ENCODE peak calls at places on chromosomes 13 and 19, in six cellular contexts. One of them, this sample, is unnamed.

GRCh38 chr13:42478531-42479156 is 95.3 kb upstream of the TNFSF11 start:
- ATAC-seq in A549: peak
- ATAC-seq in K562: peak
- ATAC-seq in upper lobe of left lung: no peak
- ATAC-seq in GM12878: peak
- ATAC-seq in HepG2: peak
- ATAC-seq in this sample: no peak

GRCh38 chr13:46178143-46178542 is 3.8 kb downstream of the LCP1 start:
- ATAC-seq in A549: no peak
- ATAC-seq in K562: no peak
- ATAC-seq in upper lobe of left lung: no peak
- ATAC-seq in GM12878: no peak
- ATAC-seq in HepG2: no peak
- ATAC-seq in this sample: no peak

GRCh38 chr13:91739751-91740150 is 341.3 kb downstream of the GPC5 start:
- ATAC-seq in A549: no peak
- ATAC-seq in K562: peak
- ATAC-seq in upper lobe of left lung: no peak
- ATAC-seq in GM12878: no peak
- ATAC-seq in HepG2: peak
- ATAC-seq in this sample: no peak

GRCh38 chr13:30159446-30159839 is 147.9 kb downstream of the KATNAL1 start:
- ATAC-seq in A549: no peak
- ATAC-seq in K562: no peak
- ATAC-seq in upper lobe of left lung: no peak
- ATAC-seq in GM12878: peak
- ATAC-seq in HepG2: peak
- ATAC-seq in this sample: no peak

GRCh38 chr19:55484571-55485438 is at the start of gene NAT14:
- ATAC-seq in A549: peak
- ATAC-seq in K562: peak
- ATAC-seq in upper lobe of left lung: no peak
- ATAC-seq in GM12878: peak
- ATAC-seq in HepG2: peak
- ATAC-seq in this sample: peak

GRCh38 chr13:75645141-75645540 is 9.0 kb downstream of the LMO7 start:
- ATAC-seq in A549: no peak
- ATAC-seq in K562: no peak
- ATAC-seq in upper lobe of left lung: no peak
- ATAC-seq in GM12878: no peak
- ATAC-seq in HepG2: no peak
- ATAC-seq in this sample: no peak

GRCh38 chr13:42720858-42721219 is 60.5 kb upstream of the FAM216B start:
- ATAC-seq in A549: peak
- ATAC-seq in K562: no peak
- ATAC-seq in upper lobe of left lung: no peak
- ATAC-seq in GM12878: peak
- ATAC-seq in HepG2: no peak
- ATAC-seq in this sample: no peak

GRCh38 chr13:75639426-75639825 is 3.3 kb downstream of the LMO7 start:
- ATAC-seq in A549: no peak
- ATAC-seq in K562: no peak
- ATAC-seq in upper lobe of left lung: no peak
- ATAC-seq in GM12878: peak
- ATAC-seq in HepG2: no peak
- ATAC-seq in this sample: no peak

GRCh38 chr13:40172149-40172591 is 494.3 kb downstream of the FOXO1 start:
- ATAC-seq in A549: no peak
- ATAC-seq in K562: no peak
- ATAC-seq in upper lobe of left lung: no peak
- ATAC-seq in GM12878: no peak
- ATAC-seq in HepG2: no peak
- ATAC-seq in this sample: no peak

GRCh38 chr13:54611400-54611799 is 1582.8 kb downstream of the OLFM4 start:
- ATAC-seq in A549: no peak
- ATAC-seq in K562: no peak
- ATAC-seq in upper lobe of left lung: no peak
- ATAC-seq in GM12878: no peak
- ATAC-seq in HepG2: no peak
- ATAC-seq in this sample: no peak

GRCh38 chr19:3536429-3537100 is 2.4 kb upstream of the TEKTIP1 start:
- ATAC-seq in A549: peak
- ATAC-seq in K562: peak
- ATAC-seq in upper lobe of left lung: no peak
- ATAC-seq in GM12878: no peak
- ATAC-seq in HepG2: no peak
- ATAC-seq in this sample: peak

DNA sequence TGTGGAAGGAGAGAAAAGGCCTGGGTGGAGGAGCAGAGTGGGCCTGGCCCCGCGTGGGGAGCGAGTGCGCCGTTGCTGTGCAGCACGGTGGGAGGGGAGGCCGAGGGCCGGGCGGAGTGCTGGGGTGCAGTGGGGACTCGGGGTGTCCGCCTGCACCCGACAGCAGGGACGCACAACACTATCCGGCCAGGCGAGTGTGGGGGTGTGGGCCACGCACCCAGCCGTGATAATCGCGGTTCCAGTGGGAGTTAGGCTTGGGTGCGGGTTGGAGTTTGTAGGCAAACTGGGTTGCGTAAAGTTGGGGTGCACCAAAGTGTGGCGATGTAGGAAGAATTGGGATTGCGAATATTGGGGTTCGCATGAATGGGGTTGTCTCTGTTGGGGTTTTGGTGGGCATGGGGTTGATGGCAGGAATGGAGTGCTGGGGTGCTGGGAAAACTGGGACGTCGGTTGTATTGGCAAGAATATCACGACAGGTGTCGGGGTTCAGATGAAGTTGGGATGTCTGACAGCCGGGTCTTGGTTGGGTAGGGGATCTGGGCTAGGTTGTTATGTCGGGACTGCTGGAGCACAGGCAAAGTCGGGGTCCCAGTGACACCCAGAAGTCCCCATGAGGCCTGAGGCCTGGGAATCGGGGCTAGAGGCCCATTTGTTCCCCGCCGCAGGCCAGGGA is 604 bp upstream of the CIRBP start:
- ATAC-seq in A549: no peak
- ATAC-seq in K562: no peak
- ATAC-seq in upper lobe of left lung: no peak
- ATAC-seq in GM12878: no peak
- ATAC-seq in HepG2: no peak
- ATAC-seq in this sample: no peak
- TF ChIP-seq POLR2A in A549: no peak
- TF ChIP-seq POLR2A in K562: no peak
- TF ChIP-seq POLR2A in upper lobe of left lung: no peak
- TF ChIP-seq POLR2A in GM12878: no peak
- TF ChIP-seq POLR2A in HepG2: no peak
- TF ChIP-seq POLR2A in this sample: no peak

GRCh38 chr19:15629003-15629880 is 11.5 kb upstream of the CYP4F3 start:
- ATAC-seq in A549: peak
- ATAC-seq in K562: peak
- ATAC-seq in upper lobe of left lung: peak
- ATAC-seq in GM12878: peak
- ATAC-seq in HepG2: peak
- ATAC-seq in this sample: peak

GRCh38 chr19:15633122-15633521 is 7.6 kb upstream of the CYP4F3 start:
- ATAC-seq in A549: no peak
- ATAC-seq in K562: no peak
- ATAC-seq in upper lobe of left lung: no peak
- ATAC-seq in GM12878: no peak
- ATAC-seq in HepG2: no peak
- ATAC-seq in this sample: no peak

GRCh38 chr19:15634105-15634504 is 6.6 kb upstream of the CYP4F3 start:
- ATAC-seq in A549: no peak
- ATAC-seq in K562: no peak
- ATAC-seq in upper lobe of left lung: no peak
- ATAC-seq in GM12878: no peak
- ATAC-seq in HepG2: no peak
- ATAC-seq in this sample: no peak

GRCh38 chr19:15635016-15635805 is 5.5 kb upstream of the CYP4F3 start:
- ATAC-seq in A549: no peak
- ATAC-seq in K562: no peak
- ATAC-seq in upper lobe of left lung: no peak
- ATAC-seq in GM12878: no peak
- ATAC-seq in HepG2: peak
- ATAC-seq in this sample: no peak

GRCh38 chr19:15631817-15632216 is 8.9 kb upstream of the CYP4F3 start:
- ATAC-seq in A549: peak
- ATAC-seq in K562: peak
- ATAC-seq in upper lobe of left lung: no peak
- ATAC-seq in GM12878: no peak
- ATAC-seq in HepG2: peak
- ATAC-seq in this sample: no peak
- TF ChIP-seq CTCF in A549: peak
- TF ChIP-seq CTCF in K562: peak
- TF ChIP-seq CTCF in upper lobe of left lung: no peak
- TF ChIP-seq CTCF in GM12878: peak
- TF ChIP-seq CTCF in HepG2: peak
- TF ChIP-seq CTCF in this sample: no peak

GRCh38 chr19:4557186-4557970 is 2.1 kb downstream of the SEMA6B start:
- ATAC-seq in A549: peak
- ATAC-seq in K562: peak
- ATAC-seq in upper lobe of left lung: no peak
- ATAC-seq in GM12878: peak
- ATAC-seq in HepG2: peak
- ATAC-seq in this sample: no peak
- TF ChIP-seq EP300 in A549: no peak
- TF ChIP-seq EP300 in K562: no peak
- TF ChIP-seq EP300 in upper lobe of left lung: no peak
- TF ChIP-seq EP300 in GM12878: no peak
- TF ChIP-seq EP300 in HepG2: no peak
- TF ChIP-seq EP300 in this sample: no peak

GRCh38 chr19:42401365-42402303 is 11.5 kb upstream of the CNFN start:
- ATAC-seq in A549: peak
- ATAC-seq in K562: peak
- ATAC-seq in upper lobe of left lung: peak
- ATAC-seq in GM12878: peak
- ATAC-seq in HepG2: peak
- ATAC-seq in this sample: peak
- TF ChIP-seq POLR2A in A549: peak
- TF ChIP-seq POLR2A in K562: no peak
- TF ChIP-seq POLR2A in upper lobe of left lung: no peak
- TF ChIP-seq POLR2A in GM12878: peak
- TF ChIP-seq POLR2A in HepG2: no peak
- TF ChIP-seq POLR2A in this sample: no peak

GRCh38 chr13:113802090-113802531 is 43.1 kb downstream of the TMEM255B start:
- ATAC-seq in A549: peak
- ATAC-seq in K562: peak
- ATAC-seq in upper lobe of left lung: peak
- ATAC-seq in GM12878: no peak
- ATAC-seq in HepG2: peak
- ATAC-seq in this sample: no peak
- TF ChIP-seq CTCF in A549: no peak
- TF ChIP-seq CTCF in K562: no peak
- TF ChIP-seq CTCF in upper lobe of left lung: no peak
- TF ChIP-seq CTCF in GM12878: no peak
- TF ChIP-seq CTCF in HepG2: no peak
- TF ChIP-seq CTCF in this sample: no peak

DNA sequence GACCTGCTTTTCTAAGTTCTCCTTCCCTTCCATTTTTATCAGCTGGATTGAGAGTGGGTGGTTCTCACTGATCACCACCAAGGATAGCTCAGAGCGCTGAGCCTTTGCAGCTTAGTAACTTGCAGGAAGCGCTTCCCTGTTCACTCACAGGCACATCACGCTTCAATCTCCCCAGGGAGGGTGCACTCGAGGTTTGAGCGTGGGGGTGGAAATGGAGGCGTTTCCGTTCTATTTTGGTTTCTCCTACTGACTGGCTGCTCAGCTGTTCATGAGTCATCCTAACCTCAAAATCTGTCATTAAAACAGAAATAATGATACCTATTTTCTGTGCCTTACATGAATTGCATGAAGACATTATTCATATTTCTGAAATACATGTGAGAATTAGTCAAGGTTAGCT is 292.1 kb downstream of the SPRY2 start:
- ATAC-seq in A549: peak
- ATAC-seq in K562: peak
- ATAC-seq in upper lobe of left lung: peak
- ATAC-seq in GM12878: peak
- ATAC-seq in HepG2: no peak
- ATAC-seq in this sample: peak
- TF ChIP-seq EP300 in A549: no peak
- TF ChIP-seq EP300 in K562: no peak
- TF ChIP-seq EP300 in upper lobe of left lung: no peak
- TF ChIP-seq EP300 in GM12878: peak
- TF ChIP-seq EP300 in HepG2: no peak
- TF ChIP-seq EP300 in this sample: no peak

GRCh38 chr19:583198-583967 is 6.3 kb upstream of the HCN2 start:
- ATAC-seq in A549: no peak
- ATAC-seq in K562: peak
- ATAC-seq in upper lobe of left lung: no peak
- ATAC-seq in GM12878: no peak
- ATAC-seq in HepG2: no peak
- ATAC-seq in this sample: no peak

GRCh38 chr19:584240-585001 is 5.3 kb upstream of the HCN2 start:
- ATAC-seq in A549: peak
- ATAC-seq in K562: peak
- ATAC-seq in upper lobe of left lung: peak
- ATAC-seq in GM12878: peak
- ATAC-seq in HepG2: peak
- ATAC-seq in this sample: peak

GRCh38 chr19:582497-583197 is 7.0 kb upstream of the HCN2 start:
- ATAC-seq in A549: no peak
- ATAC-seq in K562: no peak
- ATAC-seq in upper lobe of left lung: no peak
- ATAC-seq in GM12878: no peak
- ATAC-seq in HepG2: no peak
- ATAC-seq in this sample: no peak

GRCh38 chr19:585551-586110 is 4.0 kb upstream of the HCN2 start:
- ATAC-seq in A549: no peak
- ATAC-seq in K562: no peak
- ATAC-seq in upper lobe of left lung: no peak
- ATAC-seq in GM12878: no peak
- ATAC-seq in HepG2: peak
- ATAC-seq in this sample: no peak

GRCh38 chr19:583968-584239 is 5.8 kb upstream of the HCN2 start:
- ATAC-seq in A549: no peak
- ATAC-seq in K562: peak
- ATAC-seq in upper lobe of left lung: no peak
- ATAC-seq in GM12878: peak
- ATAC-seq in HepG2: peak
- ATAC-seq in this sample: no peak
- TF ChIP-seq POLR2A in A549: no peak
- TF ChIP-seq POLR2A in K562: peak
- TF ChIP-seq POLR2A in upper lobe of left lung: no peak
- TF ChIP-seq POLR2A in GM12878: peak
- TF ChIP-seq POLR2A in HepG2: peak
- TF ChIP-seq POLR2A in this sample: no peak

GRCh38 chr19:11155373-11156120 is at the start of gene SPC24:
- ATAC-seq in A549: peak
- ATAC-seq in K562: peak
- ATAC-seq in upper lobe of left lung: peak
- ATAC-seq in GM12878: peak
- ATAC-seq in HepG2: peak
- ATAC-seq in this sample: peak

GRCh38 chr19:11164879-11165406 is 9.4 kb upstream of the SPC24 start:
- ATAC-seq in A549: no peak
- ATAC-seq in K562: no peak
- ATAC-seq in upper lobe of left lung: peak
- ATAC-seq in GM12878: no peak
- ATAC-seq in HepG2: no peak
- ATAC-seq in this sample: peak

GRCh38 chr19:11164278-11164677 is 8.7 kb upstream of the SPC24 start:
- ATAC-seq in A549: no peak
- ATAC-seq in K562: no peak
- ATAC-seq in upper lobe of left lung: no peak
- ATAC-seq in GM12878: no peak
- ATAC-seq in HepG2: no peak
- ATAC-seq in this sample: no peak

GRCh38 chr19:11159598-11160001 is 4.0 kb upstream of the SPC24 start:
- ATAC-seq in A549: no peak
- ATAC-seq in K562: no peak
- ATAC-seq in upper lobe of left lung: no peak
- ATAC-seq in GM12878: no peak
- ATAC-seq in HepG2: no peak
- ATAC-seq in this sample: peak

GRCh38 chr19:11160119-11160768 is 4.7 kb upstream of the SPC24 start:
- ATAC-seq in A549: no peak
- ATAC-seq in K562: peak
- ATAC-seq in upper lobe of left lung: no peak
- ATAC-seq in GM12878: no peak
- ATAC-seq in HepG2: no peak
- ATAC-seq in this sample: peak
- TF ChIP-seq CTCF in A549: no peak
- TF ChIP-seq CTCF in K562: peak
- TF ChIP-seq CTCF in upper lobe of left lung: peak
- TF ChIP-seq CTCF in GM12878: no peak
- TF ChIP-seq CTCF in HepG2: no peak
- TF ChIP-seq CTCF in this sample: peak